ENCODE peak calls at places on chromosomes 13 and 19, in eight cellular contexts. L is WTC11, Q is GM12878, W is H1, Z is IMR-90, E is SK-N-SH, Y is HepG2, X is K562. O is an unnamed sample.

GRCh38 chr19:19447536-19448237 is 42.2 kb downstream of the GATAD2A start:
- DNase-seq in Q (no peak), W (no peak), Y (no peak), Z (peak), L (no peak), X (no peak), E (no peak), O (no peak)

GRCh38 chr13:20197361-20197834 is 4.7 kb upstream of the GJB2 start:
- DNase-seq in E (peak), Q (no peak), X (peak), Y (peak), Z (peak), L (no peak), W (no peak), O (peak)

GRCh38 chr19:5093297-5093858 is 124.5 kb downstream of the KDM4B start:
- DNase-seq in Z (no peak), E (no peak), L (no peak), Q (no peak), X (peak), Y (no peak), W (no peak), O (no peak)

GRCh38 chr13:111482806-111483620 is 162.6 kb downstream of the TEX29 start:
- DNase-seq in X (no peak), L (no peak), Z (no peak), Q (no peak), E (no peak), Y (no peak), W (no peak), O (no peak)

GRCh38 chr19:42132851-42133528 is 744 bp upstream of the POU2F2 start:
- DNase-seq in Y (peak), W (peak), Z (no peak), Q (peak), E (peak), L (peak), X (peak), O (peak)

GRCh38 chr13:37608750-37609339 is 10.3 kb upstream of the POSTN start:
- DNase-seq in Z (no peak), W (no peak), Y (no peak), Q (no peak), L (no peak), X (no peak), E (no peak), O (no peak)

GRCh38 chr13:96994030-96994848 is at the start of gene OXGR1:
- DNase-seq in E (peak), Y (no peak), W (peak), L (peak), X (peak), Q (no peak), Z (no peak), O (no peak)

GRCh38 chr19:47045867-47046470 is 2.5 kb downstream of the TMEM160 start:
- DNase-seq in Q (no peak), L (no peak), W (no peak), Z (no peak), E (no peak), Y (no peak), X (no peak), O (no peak)

GRCh38 chr19:6394831-6395230 is 1.9 kb upstream of the GTF2F1 start:
- DNase-seq in E (no peak), X (peak), Q (no peak), Y (no peak), L (no peak), W (no peak), Z (no peak), O (no peak)

GRCh38 chr13:33087790-33088189 is 71.6 kb downstream of the KL start:
- DNase-seq in L (no peak), Y (no peak), Q (no peak), X (no peak), W (no peak), E (no peak), Z (no peak), O (no peak)

GRCh38 chr13:101283782-101284181 is 132.5 kb downstream of the NALCN start:
- DNase-seq in E (no peak), W (no peak), L (no peak), Q (no peak), X (no peak), Z (no peak), Y (no peak), O (no peak)

GRCh38 chr13:48818495-48818961 is 157.2 kb upstream of the FNDC3A start:
- DNase-seq in Y (no peak), Z (peak), W (no peak), L (no peak), E (no peak), X (no peak), Q (no peak), O (no peak)

GRCh38 chr13:61136515-61136914 is 279.1 kb downstream of the PCDH20 start:
- DNase-seq in X (no peak), E (no peak), Y (no peak), W (no peak), L (no peak), Z (no peak), Q (no peak), O (no peak)

GRCh38 chr19:50380137-50380536 is 3.9 kb downstream of the NR1H2 start:
- DNase-seq in W (no peak), X (no peak), Z (peak), L (no peak), Q (no peak), E (no peak), Y (no peak), O (no peak)

GRCh38 chr19:6611441-6611852 is 20.5 kb upstream of the CD70 start:
- DNase-seq in L (no peak), W (no peak), Z (no peak), Q (no peak), E (no peak), Y (no peak), X (no peak), O (no peak)

GRCh38 chr13:90105881-90106496 is 1241.5 kb upstream of the MIR17HG start:
- DNase-seq in L (no peak), Z (no peak), E (no peak), Y (no peak), W (no peak), Q (no peak), X (no peak), O (no peak)

GRCh38 chr19:47601180-47601904 is 7.6 kb upstream of the BICRA start:
- DNase-seq in X (no peak), L (no peak), E (no peak), Y (peak), Q (no peak), Z (no peak), W (no peak), O (no peak)

DNA sequence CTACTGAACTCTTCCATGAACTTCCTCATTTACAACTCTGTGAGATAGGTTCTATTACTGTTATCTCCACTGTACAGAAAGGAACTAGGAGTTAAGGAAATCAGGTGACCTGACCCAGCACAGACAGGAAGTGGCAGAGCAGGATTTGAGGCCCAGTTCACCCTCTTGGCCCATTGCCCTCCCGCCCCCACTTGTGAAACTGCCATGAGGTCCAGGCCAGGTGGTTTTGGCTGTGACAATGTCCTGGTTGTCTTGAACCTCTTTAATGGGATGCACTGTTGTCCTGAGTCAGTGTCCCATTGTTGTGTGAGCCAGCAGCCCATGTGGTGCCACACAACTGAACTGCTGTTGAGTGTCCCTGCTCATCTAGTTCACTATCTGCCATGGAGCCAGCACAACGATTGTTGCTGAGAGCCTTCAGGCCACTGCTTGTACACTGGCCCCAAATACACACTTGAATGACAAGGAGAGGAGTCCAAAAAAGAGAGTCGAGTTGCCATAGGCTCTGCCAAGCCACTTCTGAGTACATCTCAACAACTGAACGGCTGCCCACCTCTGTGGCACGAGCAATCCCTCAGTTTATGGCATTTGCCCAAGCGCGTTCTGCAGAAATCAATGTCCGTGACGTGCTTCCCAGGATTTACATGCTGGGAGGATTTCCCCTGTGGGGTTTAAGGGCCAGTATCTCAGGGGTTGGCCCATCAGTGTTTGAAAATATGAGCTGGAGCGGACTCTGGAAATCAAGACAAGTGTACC is 484.6 kb downstream of the TSHZ3 start:
- DNase-seq in Z (no peak), L (no peak), Y (no peak), Q (no peak), E (no peak), W (no peak), X (no peak), O (no peak)
- TF ChIP-seq USF2 in Z (no peak), L (no peak), Y (no peak), Q (no peak), E (no peak), W (no peak), X (no peak), O (no peak)

GRCh38 chr19:1513492-1514294 is 874 bp upstream of the ADAMTSL5 start:
- DNase-seq in E (peak), Z (peak), Q (no peak), Y (no peak), L (peak), X (peak), W (peak), O (peak)
- TF ChIP-seq USF2 in E (no peak), Z (no peak), Q (no peak), Y (no peak), L (no peak), X (no peak), W (no peak), O (no peak)

DNA sequence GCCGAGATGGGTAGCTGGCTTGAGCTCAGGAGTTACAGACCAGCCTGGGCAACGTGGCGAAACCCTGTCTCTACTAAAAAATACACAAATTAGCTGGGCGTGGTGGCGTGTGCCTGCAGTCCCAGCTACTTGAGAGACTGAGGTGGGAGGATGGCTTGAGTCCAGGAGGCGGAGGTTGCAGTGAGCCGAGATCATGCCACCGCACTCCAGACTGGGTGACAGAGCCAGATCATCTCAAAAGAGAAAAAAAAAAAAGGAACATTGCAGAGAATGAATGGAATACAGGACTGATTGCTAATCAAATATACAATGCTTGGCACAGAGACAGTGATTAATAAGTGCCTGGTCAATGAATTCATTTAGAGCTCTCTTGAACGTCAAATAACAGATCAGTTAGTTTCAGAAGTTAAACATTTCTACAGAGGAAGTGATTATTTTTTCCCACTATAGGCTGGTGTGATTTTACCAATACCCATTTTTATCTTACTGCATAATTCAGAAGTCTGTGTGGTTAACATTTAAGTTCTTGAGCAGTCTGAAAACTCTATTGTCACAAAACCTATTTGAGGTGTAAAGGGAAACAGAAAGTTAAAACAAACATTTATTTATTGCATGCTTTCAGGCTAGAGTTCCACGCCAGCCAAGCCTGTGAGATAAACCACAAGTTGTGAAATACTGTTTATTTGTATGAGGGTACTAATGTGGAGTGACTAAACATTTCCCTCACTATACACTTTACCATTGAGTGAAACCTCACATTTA is 7.7 kb upstream of the TBC1D4 start:
- DNase-seq in Q (peak), X (no peak), W (no peak), Y (peak), L (no peak), Z (peak), E (no peak), O (peak)
- TF ChIP-seq USF2 in Q (no peak), X (no peak), W (no peak), Y (no peak), L (no peak), Z (no peak), E (no peak), O (no peak)

GRCh38 chr13:30934381-30934780 is 1.9 kb downstream of the TEX26 start:
- DNase-seq in X (no peak), L (peak), Q (no peak), Z (peak), E (no peak), W (no peak), Y (peak), O (no peak)
- TF ChIP-seq USF2 in X (no peak), L (no peak), Q (no peak), Z (no peak), E (no peak), W (no peak), Y (no peak), O (no peak)

GRCh38 chr19:11539495-11540365 is 1.1 kb downstream of the CNN1 start:
- DNase-seq in W (peak), Y (no peak), Z (peak), Q (no peak), E (peak), L (peak), X (peak), O (no peak)

GRCh38 chr19:11541238-11541637 is 2.6 kb downstream of the CNN1 start:
- DNase-seq in Q (no peak), L (no peak), Y (no peak), W (no peak), Z (no peak), X (no peak), E (no peak), O (no peak)

GRCh38 chr19:11540642-11541041 is 2.0 kb downstream of the CNN1 start:
- DNase-seq in E (no peak), Z (no peak), W (no peak), Y (no peak), Q (no peak), L (no peak), X (no peak), O (no peak)

GRCh38 chr19:11535792-11536595 is 2.7 kb upstream of the CNN1 start:
- DNase-seq in Y (peak), E (peak), W (peak), Q (no peak), Z (peak), X (peak), L (peak), O (peak)

DNA sequence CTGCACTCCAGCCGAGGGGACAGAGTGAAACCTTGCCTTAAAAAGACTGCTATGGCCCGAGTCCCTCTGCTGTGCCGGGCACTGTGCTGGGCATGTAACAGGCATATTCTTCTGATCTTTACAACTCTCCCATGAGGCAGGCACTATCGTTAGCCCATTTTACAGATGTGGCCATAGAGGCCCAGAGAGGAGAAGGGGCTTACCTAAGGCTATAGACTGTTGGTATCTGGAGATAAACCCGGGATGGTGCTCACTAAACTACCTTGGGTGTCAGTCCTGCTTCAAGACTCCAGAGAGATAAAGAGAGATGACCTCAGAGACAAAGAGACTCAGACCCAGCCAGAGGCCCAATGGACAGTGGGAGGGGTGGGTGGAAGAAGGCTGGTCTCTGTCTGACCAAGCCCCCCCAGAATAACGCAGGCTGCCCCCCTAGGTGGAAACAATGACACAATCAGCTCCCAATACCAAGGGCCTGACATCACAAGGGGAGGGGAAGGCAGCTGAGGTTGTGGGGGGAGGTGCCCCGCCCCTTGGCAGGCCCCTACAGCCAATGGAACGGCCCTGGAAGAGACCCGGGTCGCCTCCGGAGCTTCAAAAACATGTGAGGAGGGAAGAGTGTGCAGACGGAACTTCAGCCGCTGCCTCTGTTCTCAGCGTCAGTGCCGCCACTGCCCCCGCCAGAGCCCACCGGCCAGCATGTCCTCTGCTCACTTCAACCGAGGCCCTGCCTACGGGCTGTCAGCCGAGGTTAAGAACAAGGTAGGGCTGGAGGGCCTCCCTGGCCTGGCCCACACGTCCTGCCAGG is at the start of gene CNN1:
- DNase-seq in Z (peak), Y (peak), Q (no peak), E (no peak), L (peak), W (peak), X (peak), O (no peak)
- TF ChIP-seq USF2 in Z (no peak), Y (no peak), Q (no peak), E (no peak), L (no peak), W (no peak), X (no peak), O (no peak)

GRCh38 chr13:105773241-105773640 is 762.2 kb downstream of the EFNB2 start:
- DNase-seq in Q (no peak), W (no peak), L (no peak), X (no peak), Z (no peak), E (no peak), Y (no peak), O (no peak)
- TF ChIP-seq USF2 in Q (no peak), W (no peak), L (no peak), X (no peak), Z (no peak), E (no peak), Y (no peak), O (no peak)

GRCh38 chr19:584240-585001 is 5.3 kb upstream of the HCN2 start:
- DNase-seq in Z (peak), Q (no peak), X (peak), Y (no peak), L (peak), W (peak), E (peak), O (no peak)
- TF ChIP-seq USF2 in Z (no peak), Q (no peak), X (no peak), Y (no peak), L (no peak), W (no peak), E (no peak), O (no peak)

O was measured in A549.